ENCODE peak calls at places on chromosomes 12 and 14, in four cellular contexts. One of them, this sample, is unnamed.

GRCh38 chr12:113103756-113104450 is 31.7 kb downstream of the RASAL1 start:
- DNase-seq in activated T-helper 1 cell treated with Interleukin-2 at 50 U/mL for 16 hours: peak; percentile 57
- DNase-seq in GM04503: no peak
- DNase-seq in NCI-H1694 treated with DMSO at 0.1 percent for 48 hours: no peak
- DNase-seq in this sample: no peak

GRCh38 chr12:96399081-96399918 is 939 bp downstream of the CDK17 start:
- DNase-seq in NCI-H1694 treated with DMSO at 0.1 percent for 48 hours: peak; percentile 20
- DNase-seq in activated T-helper 1 cell treated with Interleukin-2 at 50 U/mL for 16 hours: peak; percentile 59
- DNase-seq in GM04503: no peak
- DNase-seq in this sample: peak; percentile 69

GRCh38 chr14:81169711-81170103 is 51.1 kb downstream of the GTF2A1 start:
- DNase-seq in NCI-H1694 treated with DMSO at 0.1 percent for 48 hours: peak; percentile 54
- DNase-seq in GM04503: no peak
- DNase-seq in activated T-helper 1 cell treated with Interleukin-2 at 50 U/mL for 16 hours: no peak
- DNase-seq in this sample: no peak

GRCh38 chr14:68585690-68586089 is 207.2 kb downstream of the ZFP36L1 start:
- DNase-seq in activated T-helper 1 cell treated with Interleukin-2 at 50 U/mL for 16 hours: no peak
- DNase-seq in NCI-H1694 treated with DMSO at 0.1 percent for 48 hours: no peak
- DNase-seq in GM04503: no peak
- DNase-seq in this sample: no peak

GRCh38 chr12:3668479-3669165 is 84.3 kb downstream of the CRACR2A start:
- DNase-seq in activated T-helper 1 cell treated with Interleukin-2 at 50 U/mL for 16 hours: no peak
- DNase-seq in NCI-H1694 treated with DMSO at 0.1 percent for 48 hours: no peak
- DNase-seq in GM04503: no peak
- DNase-seq in this sample: no peak

GRCh38 chr14:75568791-75569190 is 9.6 kb upstream of the FLVCR2 start:
- DNase-seq in activated T-helper 1 cell treated with Interleukin-2 at 50 U/mL for 16 hours: no peak
- DNase-seq in GM04503: no peak
- DNase-seq in NCI-H1694 treated with DMSO at 0.1 percent for 48 hours: no peak
- DNase-seq in this sample: no peak

GRCh38 chr12:115709410-115710065 is 568.0 kb downstream of the MED13L start:
- DNase-seq in activated T-helper 1 cell treated with Interleukin-2 at 50 U/mL for 16 hours: no peak
- DNase-seq in NCI-H1694 treated with DMSO at 0.1 percent for 48 hours: no peak
- DNase-seq in GM04503: peak; percentile 1
- DNase-seq in this sample: no peak

GRCh38 chr12:110920324-110920910 is at the start of gene MYL2:
- DNase-seq in activated T-helper 1 cell treated with Interleukin-2 at 50 U/mL for 16 hours: no peak
- DNase-seq in NCI-H1694 treated with DMSO at 0.1 percent for 48 hours: no peak
- DNase-seq in GM04503: no peak
- DNase-seq in this sample: no peak

GRCh38 chr12:14267724-14268123 is 97.8 kb upstream of the ATF7IP start:
- DNase-seq in NCI-H1694 treated with DMSO at 0.1 percent for 48 hours: no peak
- DNase-seq in GM04503: no peak
- DNase-seq in activated T-helper 1 cell treated with Interleukin-2 at 50 U/mL for 16 hours: no peak
- DNase-seq in this sample: no peak

GRCh38 chr12:8077207-8077606 is 4.9 kb upstream of the NECAP1 start:
- DNase-seq in activated T-helper 1 cell treated with Interleukin-2 at 50 U/mL for 16 hours: no peak
- DNase-seq in NCI-H1694 treated with DMSO at 0.1 percent for 48 hours: no peak
- DNase-seq in GM04503: no peak
- DNase-seq in this sample: no peak

GRCh38 chr12:116959845-116960514 is 49.2 kb downstream of the FBXW8 start:
- DNase-seq in activated T-helper 1 cell treated with Interleukin-2 at 50 U/mL for 16 hours: no peak
- DNase-seq in NCI-H1694 treated with DMSO at 0.1 percent for 48 hours: no peak
- DNase-seq in GM04503: no peak
- DNase-seq in this sample: no peak

GRCh38 chr12:49622501-49623141 is 740 bp upstream of the PRPF40B start:
- DNase-seq in activated T-helper 1 cell treated with Interleukin-2 at 50 U/mL for 16 hours: peak; percentile 32
- DNase-seq in GM04503: no peak
- DNase-seq in NCI-H1694 treated with DMSO at 0.1 percent for 48 hours: no peak
- DNase-seq in this sample: no peak

GRCh38 chr12:93918262-93918661 is 230.1 kb upstream of the PLXNC1 start:
- DNase-seq in GM04503: peak; percentile 71
- DNase-seq in activated T-helper 1 cell treated with Interleukin-2 at 50 U/mL for 16 hours: no peak
- DNase-seq in NCI-H1694 treated with DMSO at 0.1 percent for 48 hours: no peak
- DNase-seq in this sample: no peak

GRCh38 chr14:100824156-100824555 is 1.8 kb upstream of the MEG3 start:
- DNase-seq in NCI-H1694 treated with DMSO at 0.1 percent for 48 hours: no peak
- DNase-seq in GM04503: no peak
- DNase-seq in activated T-helper 1 cell treated with Interleukin-2 at 50 U/mL for 16 hours: no peak
- DNase-seq in this sample: no peak

GRCh38 chr12:92133166-92133565 is 12.5 kb downstream of the BTG1 start:
- DNase-seq in GM04503: no peak
- DNase-seq in NCI-H1694 treated with DMSO at 0.1 percent for 48 hours: no peak
- DNase-seq in activated T-helper 1 cell treated with Interleukin-2 at 50 U/mL for 16 hours: no peak
- DNase-seq in this sample: no peak

GRCh38 chr12:30626847-30627246 is 68.8 kb downstream of the IPO8 start:
- DNase-seq in GM04503: no peak
- DNase-seq in NCI-H1694 treated with DMSO at 0.1 percent for 48 hours: no peak
- DNase-seq in activated T-helper 1 cell treated with Interleukin-2 at 50 U/mL for 16 hours: no peak
- DNase-seq in this sample: no peak

GRCh38 chr12:108939594-108939993 is 59.7 kb downstream of the DAO start:
- DNase-seq in activated T-helper 1 cell treated with Interleukin-2 at 50 U/mL for 16 hours: no peak
- DNase-seq in GM04503: no peak
- DNase-seq in NCI-H1694 treated with DMSO at 0.1 percent for 48 hours: no peak
- DNase-seq in this sample: no peak

GRCh38 chr14:105292810-105293711 is 7.7 kb downstream of the BRF1 start:
- DNase-seq in activated T-helper 1 cell treated with Interleukin-2 at 50 U/mL for 16 hours: no peak
- DNase-seq in NCI-H1694 treated with DMSO at 0.1 percent for 48 hours: no peak
- DNase-seq in GM04503: no peak
- DNase-seq in this sample: no peak

GRCh38 chr12:132761032-132761910 is at the start of gene ANKLE2:
- DNase-seq in activated T-helper 1 cell treated with Interleukin-2 at 50 U/mL for 16 hours: peak; percentile 49
- DNase-seq in GM04503: peak; percentile 29
- DNase-seq in NCI-H1694 treated with DMSO at 0.1 percent for 48 hours: no peak
- DNase-seq in this sample: peak; percentile 19

GRCh38 chr12:12539411-12539810 is 23.3 kb downstream of the DUSP16 start:
- DNase-seq in GM04503: no peak
- DNase-seq in NCI-H1694 treated with DMSO at 0.1 percent for 48 hours: no peak
- DNase-seq in activated T-helper 1 cell treated with Interleukin-2 at 50 U/mL for 16 hours: no peak
- DNase-seq in this sample: no peak

GRCh38 chr12:119693006-119693405 is 25.1 kb downstream of the PRKAB1 start:
- DNase-seq in activated T-helper 1 cell treated with Interleukin-2 at 50 U/mL for 16 hours: no peak
- DNase-seq in NCI-H1694 treated with DMSO at 0.1 percent for 48 hours: no peak
- DNase-seq in GM04503: peak; percentile 98
- DNase-seq in this sample: peak; percentile 77

GRCh38 chr12:89064151-89064550 is 288.1 kb downstream of the DUSP6 start:
- DNase-seq in activated T-helper 1 cell treated with Interleukin-2 at 50 U/mL for 16 hours: no peak
- DNase-seq in NCI-H1694 treated with DMSO at 0.1 percent for 48 hours: no peak
- DNase-seq in GM04503: no peak
- DNase-seq in this sample: no peak

GRCh38 chr12:108832730-108833354 is 24.5 kb downstream of the SSH1 start:
- DNase-seq in NCI-H1694 treated with DMSO at 0.1 percent for 48 hours: no peak
- DNase-seq in activated T-helper 1 cell treated with Interleukin-2 at 50 U/mL for 16 hours: no peak
- DNase-seq in GM04503: peak; percentile 90
- DNase-seq in this sample: no peak

GRCh38 chr14:103140316-103141109 is 17.3 kb downstream of the TNFAIP2 start:
- DNase-seq in activated T-helper 1 cell treated with Interleukin-2 at 50 U/mL for 16 hours: no peak
- DNase-seq in GM04503: no peak
- DNase-seq in NCI-H1694 treated with DMSO at 0.1 percent for 48 hours: no peak
- DNase-seq in this sample: no peak

GRCh38 chr14:96052541-96053105 is 13.5 kb downstream of the C14orf132 start:
- DNase-seq in NCI-H1694 treated with DMSO at 0.1 percent for 48 hours: no peak
- DNase-seq in activated T-helper 1 cell treated with Interleukin-2 at 50 U/mL for 16 hours: no peak
- DNase-seq in GM04503: no peak
- DNase-seq in this sample: no peak

GRCh38 chr12:43285248-43285647 is 266.8 kb downstream of the ADAMTS20 start:
- DNase-seq in GM04503: peak; percentile 58
- DNase-seq in NCI-H1694 treated with DMSO at 0.1 percent for 48 hours: no peak
- DNase-seq in activated T-helper 1 cell treated with Interleukin-2 at 50 U/mL for 16 hours: no peak
- DNase-seq in this sample: no peak